ENCODE peak calls at places on chromosomes 13 and 19, in eight cellular contexts. V is effector memory CD4-positive, alpha-beta T cell; A is ascending aorta; C is heart left ventricle; H is CD4-positive, CD25-positive, alpha-beta regulatory T cell; K is Peyer's patch; Y is prostate gland; E is left ventricle myocardium inferior. R is an unnamed sample. For H3K4me1, the result is how much of the 10 kb centered on the place peaks cover.

GRCh38 chr13:77475345-77476084 is 60.0 kb upstream of the SCEL start:
- DNase-seq in V (no peak), A (no peak), C (no peak), H (no peak), K (no peak), Y (no peak), E (no peak), R (no peak)

GRCh38 chr13:113744197-113745000 is 14.6 kb upstream of the TMEM255B start:
- DNase-seq in V (no peak), A (no peak), C (no peak), H (no peak), K (peak), Y (no peak), E (no peak), R (no peak)

GRCh38 chr13:111625526-111626315 is 305.3 kb downstream of the TEX29 start:
- DNase-seq in V (no peak), A (no peak), C (no peak), H (no peak), K (no peak), Y (no peak), E (no peak), R (no peak)

GRCh38 chr13:109867766-109868165 is 81.4 kb upstream of the IRS2 start:
- DNase-seq in V (no peak), A (no peak), C (no peak), H (no peak), K (no peak), Y (no peak), E (no peak), R (no peak)

GRCh38 chr19:48452656-48453480 is 2.5 kb upstream of the KCNJ14 start:
- DNase-seq in V (no peak), A (no peak), C (no peak), H (no peak), K (no peak), Y (no peak), E (no peak), R (no peak)

GRCh38 chr19:19743176-19743575 is 10.3 kb upstream of the ZNF14 start:
- DNase-seq in V (no peak), A (no peak), C (no peak), H (no peak), K (no peak), Y (no peak), E (no peak), R (no peak)

GRCh38 chr19:17762505-17763229 is 11.4 kb downstream of the FCHO1 start:
- DNase-seq in V (no peak), A (no peak), C (no peak), H (no peak), K (no peak), Y (no peak), E (no peak), R (peak)

GRCh38 chr19:36060430-36060829 is 5.7 kb downstream of the WDR62 start:
- DNase-seq in V (no peak), A (no peak), C (peak), H (peak), K (no peak), Y (no peak), E (peak), R (no peak)

GRCh38 chr19:33418871-33419762 is 45.6 kb downstream of the CEBPG start:
- DNase-seq in V (no peak), A (no peak), C (no peak), H (no peak), K (no peak), Y (no peak), E (no peak), R (no peak)

GRCh38 chr19:11736696-11737095 is 2.0 kb downstream of the ZNF823 start:
- DNase-seq in V (no peak), A (no peak), C (peak), H (no peak), K (no peak), Y (no peak), E (peak), R (no peak)

GRCh38 chr13:97026759-97027555 is 32.7 kb upstream of the OXGR1 start:
- DNase-seq in V (no peak), A (no peak), C (no peak), H (no peak), K (no peak), Y (no peak), E (no peak), R (no peak)

GRCh38 chr19:33199441-33200265 is 5.5 kb downstream of the LRP3 start:
- DNase-seq in V (no peak), A (no peak), C (no peak), H (no peak), K (no peak), Y (no peak), E (no peak), R (no peak)

GRCh38 chr13:38849316-38849715 is 141.3 kb downstream of the STOML3 start:
- DNase-seq in V (no peak), A (no peak), C (no peak), H (no peak), K (no peak), Y (no peak), E (no peak), R (no peak)

GRCh38 chr13:45256254-45256653 is 55.4 kb upstream of the KCTD4 start:
- DNase-seq in V (no peak), A (no peak), C (no peak), H (no peak), K (no peak), Y (no peak), E (no peak), R (no peak)

GRCh38 chr19:19342086-19343015 is 21.7 kb downstream of the MAU2 start:
- DNase-seq in V (no peak), A (no peak), C (peak), H (no peak), K (peak), Y (peak), E (peak), R (peak)

GRCh38 chr13:114023716-114024602 is 50.1 kb upstream of the C13orf46 start:
- DNase-seq in V (no peak), A (no peak), C (peak), H (no peak), K (no peak), Y (no peak), E (no peak), R (no peak)

GRCh38 chr13:101298517-101298916 is 117.8 kb downstream of the NALCN start:
- DNase-seq in V (no peak), A (no peak), C (no peak), H (no peak), K (no peak), Y (no peak), E (no peak), R (no peak)

GRCh38 chr19:55354698-55355212 is at the start of gene COX6B2:
- DNase-seq in V (no peak), A (no peak), C (no peak), H (no peak), K (no peak), Y (no peak), E (no peak), R (no peak)

GRCh38 chr19:17686592-17687042 is 1.5 kb downstream of the UNC13A start:
- DNase-seq in V (no peak), A (no peak), C (peak), H (no peak), K (no peak), Y (no peak), E (peak), R (no peak)

GRCh38 chr19:18385675-18386542 is at the start of gene GDF15:
- DNase-seq in V (no peak), A (no peak), C (peak), H (no peak), K (peak), Y (peak), E (peak), R (no peak)

GRCh38 chr19:32642771-32643170 is 32.2 kb downstream of the ANKRD27 start:
- DNase-seq in V (peak), A (no peak), C (no peak), H (peak), K (no peak), Y (no peak), E (no peak), R (no peak)

GRCh38 chr13:97189943-97190342 is 32.2 kb upstream of the MBNL2 start:
- DNase-seq in V (no peak), A (no peak), C (no peak), H (no peak), K (no peak), Y (no peak), E (no peak), R (no peak)

DNA sequence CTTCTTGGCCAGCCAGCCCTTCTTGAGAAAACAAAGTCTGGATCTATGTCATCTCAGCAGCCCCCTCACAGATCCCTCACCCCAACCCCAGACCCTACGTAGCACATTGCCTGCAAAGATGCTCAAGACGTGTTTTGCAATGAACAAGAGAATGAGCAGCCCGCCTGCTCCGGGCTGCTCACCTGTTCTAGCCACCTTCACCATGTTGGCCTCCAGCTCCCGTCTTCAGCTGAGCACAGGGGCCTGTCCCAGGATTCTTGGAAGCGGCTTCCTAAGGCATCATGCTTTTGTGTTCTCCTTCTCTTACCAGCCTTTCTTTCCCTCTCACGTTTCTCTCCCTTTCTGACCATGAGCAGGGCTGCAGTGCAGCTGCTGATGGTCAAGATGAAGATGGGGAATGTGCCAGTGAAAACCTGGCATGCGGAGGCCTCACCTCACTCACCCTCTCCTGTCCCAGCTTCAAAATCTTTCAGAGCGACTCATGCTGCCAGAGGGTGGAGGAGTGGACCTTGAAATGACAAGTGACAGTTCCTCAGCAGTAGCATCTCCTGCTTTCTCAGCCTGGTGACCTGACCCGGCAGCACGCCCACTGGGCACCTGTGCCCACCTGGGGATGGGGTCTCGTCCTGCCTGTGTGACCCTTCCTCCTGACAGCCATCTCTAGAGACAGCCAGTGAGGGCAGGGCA is 46.1 kb downstream of the RFX2 start:
- DNase-seq in V (no peak), A (no peak), C (no peak), H (no peak), K (no peak), Y (no peak), E (no peak), R (no peak)
- H3K27ac ChIP-seq in V (no peak), A (peak), C (peak), H (no peak), K (peak), Y (no peak), E (peak), R (no peak)

GRCh38 chr13:26619321-26619720 is 61.8 kb downstream of the WASF3 start:
- DNase-seq in V (no peak), A (no peak), C (no peak), H (no peak), K (no peak), Y (no peak), E (no peak), R (no peak)
- H3K4me3 ChIP-seq in V (no peak), A (no peak), C (no peak), H (no peak), K (no peak), Y (no peak), E (no peak), R (no peak)

GRCh38 chr19:41302624-41303351 is 7.2 kb upstream of the CCDC97 start:
- DNase-seq in V (peak), A (no peak), C (no peak), H (peak), K (peak), Y (no peak), E (no peak), R (no peak)

GRCh38 chr19:41297628-41298326 is 12.2 kb upstream of the CCDC97 start:
- DNase-seq in V (no peak), A (no peak), C (peak), H (no peak), K (peak), Y (no peak), E (no peak), R (no peak)

GRCh38 chr19:41299046-41299754 is 10.8 kb upstream of the CCDC97 start:
- DNase-seq in V (no peak), A (no peak), C (peak), H (no peak), K (peak), Y (no peak), E (peak), R (no peak)

GRCh38 chr19:41298327-41298964 is 11.5 kb upstream of the CCDC97 start:
- DNase-seq in V (peak), A (peak), C (peak), H (no peak), K (peak), Y (no peak), E (peak), R (no peak)

DNA sequence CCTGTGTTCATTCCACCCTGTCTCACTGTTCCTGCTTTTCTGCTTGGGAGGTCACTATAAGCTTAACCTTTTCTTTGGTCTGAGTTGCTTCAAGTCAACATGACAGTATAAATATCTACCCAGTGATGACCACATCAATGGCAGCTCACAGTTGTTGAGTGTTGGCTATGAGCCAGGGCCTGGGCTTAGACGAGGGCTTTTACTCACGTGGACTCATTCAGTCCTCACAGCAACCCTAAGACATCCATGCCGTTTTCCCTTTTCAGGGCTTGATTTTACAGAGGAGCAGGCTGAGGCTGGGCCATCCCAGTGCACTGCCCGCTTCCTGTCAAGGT is 10.2 kb upstream of the CCDC97 start:
- DNase-seq in V (peak), A (no peak), C (peak), H (peak), K (peak), Y (no peak), E (peak), R (no peak)
- H3K4me1 ChIP-seq in V (half or more), A (under half), C (under half), H (half or more), K (under half), Y (under half), E (half or more), R (under half)

GRCh38 chr19:15075801-15076200 is 6.2 kb upstream of the OR1I1 start:
- DNase-seq in V (no peak), A (no peak), C (no peak), H (no peak), K (no peak), Y (no peak), E (no peak), R (no peak)
- H3K27ac ChIP-seq in V (no peak), A (no peak), C (no peak), H (no peak), K (no peak), Y (no peak), E (no peak), R (no peak)

GRCh38 chr13:35478384-35479222 is 2.1 kb upstream of the MAB21L1 start:
- DNase-seq in V (no peak), A (no peak), C (no peak), H (no peak), K (no peak), Y (no peak), E (no peak), R (no peak)
- H3K4me3 ChIP-seq in V (no peak), A (no peak), C (no peak), H (no peak), K (no peak), Y (no peak), E (peak), R (peak)

GRCh38 chr13:33081666-33082065 is 65.4 kb downstream of the KL start:
- DNase-seq in V (no peak), A (no peak), C (no peak), H (no peak), K (no peak), Y (no peak), E (no peak), R (no peak)

GRCh38 chr13:33087091-33087490 is 70.9 kb downstream of the KL start:
- DNase-seq in V (no peak), A (no peak), C (no peak), H (no peak), K (no peak), Y (no peak), E (no peak), R (no peak)

GRCh38 chr13:33080962-33081655 is 64.9 kb downstream of the KL start:
- DNase-seq in V (no peak), A (no peak), C (no peak), H (no peak), K (no peak), Y (no peak), E (no peak), R (no peak)

GRCh38 chr13:33079960-33080359 is 63.7 kb downstream of the KL start:
- DNase-seq in V (no peak), A (no peak), C (no peak), H (no peak), K (no peak), Y (no peak), E (no peak), R (no peak)

DNA sequence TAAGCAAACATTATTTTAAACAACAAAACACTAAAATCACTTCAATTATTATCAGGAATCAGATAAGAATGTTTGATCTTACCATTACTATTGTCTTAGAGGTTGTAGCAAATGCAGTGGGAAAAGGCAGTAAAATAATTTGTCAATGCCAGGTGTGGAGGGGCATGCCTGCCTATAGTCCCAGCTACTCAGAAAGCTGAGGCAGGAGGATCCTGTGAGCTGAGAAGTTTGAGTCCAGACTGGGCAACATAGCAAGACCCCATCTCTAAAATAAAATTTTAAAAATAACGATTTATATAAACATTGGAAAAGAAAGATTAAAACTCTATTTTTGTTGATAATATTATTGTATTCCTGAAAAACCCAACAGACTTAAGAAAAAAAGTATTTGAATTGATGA is 66.8 kb downstream of the KL start:
- DNase-seq in V (no peak), A (no peak), C (no peak), H (no peak), K (no peak), Y (no peak), E (no peak), R (no peak)
- H3K4me1 ChIP-seq in V (under half), A (under half), C (under half), H (under half), K (under half), Y (under half), E (under half), R (under half)

GRCh38 chr13:21014139-21014665 is 47.2 kb downstream of the LATS2 start:
- DNase-seq in V (no peak), A (no peak), C (no peak), H (no peak), K (no peak), Y (no peak), E (no peak), R (no peak)

GRCh38 chr13:21018220-21018619 is 43.2 kb downstream of the LATS2 start:
- DNase-seq in V (no peak), A (no peak), C (no peak), H (no peak), K (no peak), Y (no peak), E (no peak), R (no peak)

GRCh38 chr13:21014666-21015170 is 46.7 kb downstream of the LATS2 start:
- DNase-seq in V (no peak), A (no peak), C (peak), H (no peak), K (no peak), Y (peak), E (peak), R (no peak)

GRCh38 chr13:21015284-21015683 is 46.1 kb downstream of the LATS2 start:
- DNase-seq in V (no peak), A (no peak), C (no peak), H (no peak), K (no peak), Y (no peak), E (no peak), R (no peak)

DNA sequence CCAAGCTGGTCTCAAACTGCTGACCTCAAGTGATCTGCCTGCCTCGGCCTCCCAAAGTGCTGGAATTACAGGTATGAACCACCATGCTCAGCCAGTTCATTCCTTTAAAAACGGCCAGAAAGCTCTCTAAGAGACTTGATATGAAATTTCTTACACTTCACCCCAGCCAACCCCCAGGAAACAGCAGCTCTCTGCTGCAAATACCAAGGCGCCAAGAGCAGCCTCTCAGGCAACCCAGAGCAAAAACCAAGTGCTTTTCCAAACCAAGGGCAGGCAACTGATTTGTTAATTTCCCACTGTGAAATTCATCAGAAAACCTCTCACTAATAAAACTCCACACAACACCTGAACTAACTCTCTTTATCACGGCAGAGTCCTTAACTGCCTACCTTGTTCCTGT is 44.9 kb downstream of the LATS2 start:
- DNase-seq in V (no peak), A (no peak), C (no peak), H (no peak), K (no peak), Y (no peak), E (no peak), R (no peak)
- H3K27ac ChIP-seq in V (no peak), A (peak), C (peak), H (no peak), K (no peak), Y (no peak), E (peak), R (no peak)

GRCh38 chr19:46288896-46289588 is 7.8 kb upstream of the HIF3A start:
- DNase-seq in V (no peak), A (no peak), C (peak), H (no peak), K (no peak), Y (no peak), E (peak), R (no peak)
- H3K4me3 ChIP-seq in V (no peak), A (no peak), C (no peak), H (no peak), K (no peak), Y (no peak), E (no peak), R (no peak)

DNA sequence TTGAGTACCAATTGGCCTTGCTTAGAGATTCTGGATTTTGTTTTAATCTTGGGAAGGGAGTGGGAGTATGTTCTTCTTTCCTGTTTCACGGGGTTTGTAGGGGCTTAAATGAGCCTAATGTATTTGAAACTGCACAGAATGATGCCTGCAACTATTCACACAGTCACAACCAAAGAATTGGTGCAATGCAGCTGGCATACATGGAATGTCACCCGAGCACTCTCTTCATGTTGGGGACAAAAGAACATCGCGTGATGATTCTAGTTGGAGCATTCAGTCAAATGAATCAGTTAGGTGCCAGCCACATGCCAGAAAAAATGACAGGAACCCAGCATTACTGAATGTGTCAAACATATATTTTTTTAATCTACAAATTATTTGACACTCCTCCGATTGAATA is 22.1 kb downstream of the STARD13 start:
- DNase-seq in V (no peak), A (no peak), C (no peak), H (no peak), K (no peak), Y (no peak), E (no peak), R (no peak)
- H3K4me1 ChIP-seq in V (under half), A (under half), C (under half), H (under half), K (under half), Y (under half), E (half or more), R (under half)

R was measured in iPS DF 6.9.